ENCODE peak calls at places on chromosomes 3 and 15, in six cellular contexts. One of them, this sample, is unnamed.
A peak's percentile ranks its signal among the peaks of the same experiment; 100 is the strongest.

GRCh38 chr15:62519900-62520299 is 354.8 kb upstream of the C2CD4B start:
- DNase-seq in GM12878: no peak
- DNase-seq in HepG2: no peak
- DNase-seq in K562: no peak
- DNase-seq in GM12891: no peak
- DNase-seq in H1: no peak
- DNase-seq in this sample: no peak

GRCh38 chr3:66115858-66116654 is 77.3 kb upstream of the MAGI1 start:
- DNase-seq in GM12891: no peak
- DNase-seq in K562: no peak
- DNase-seq in GM12878: no peak
- DNase-seq in HepG2: peak; percentile 81
- DNase-seq in H1: no peak
- DNase-seq in this sample: no peak

GRCh38 chr3:13115991-13116390 is 42.8 kb upstream of the IQSEC1 start:
- DNase-seq in GM12891: no peak
- DNase-seq in GM12878: no peak
- DNase-seq in K562: no peak
- DNase-seq in HepG2: no peak
- DNase-seq in H1: no peak
- DNase-seq in this sample: no peak

GRCh38 chr3:112744825-112745566 is 101.7 kb downstream of the CD200R1L start:
- DNase-seq in GM12878: no peak
- DNase-seq in HepG2: no peak
- DNase-seq in K562: no peak
- DNase-seq in H1: no peak
- DNase-seq in GM12891: no peak
- DNase-seq in this sample: no peak

GRCh38 chr3:177358085-177358967 is 161.0 kb upstream of the TBL1XR1 start:
- DNase-seq in K562: peak; percentile 57
- DNase-seq in GM12891: peak; percentile 35
- DNase-seq in H1: peak; percentile 56
- DNase-seq in GM12878: peak; percentile 83
- DNase-seq in HepG2: peak; percentile 97
- DNase-seq in this sample: peak; percentile 37

GRCh38 chr3:43733459-43734384 is 43.0 kb downstream of the ABHD5 start:
- DNase-seq in GM12891: no peak
- DNase-seq in GM12878: no peak
- DNase-seq in H1: no peak
- DNase-seq in K562: peak; percentile 36
- DNase-seq in HepG2: no peak
- DNase-seq in this sample: no peak

GRCh38 chr3:55296035-55296434 is 191.1 kb downstream of the WNT5A start:
- DNase-seq in H1: no peak
- DNase-seq in GM12891: no peak
- DNase-seq in GM12878: no peak
- DNase-seq in K562: no peak
- DNase-seq in HepG2: no peak
- DNase-seq in this sample: no peak

GRCh38 chr15:95446854-95447253 is 883.6 kb upstream of the NR2F2 start:
- DNase-seq in GM12891: no peak
- DNase-seq in H1: no peak
- DNase-seq in HepG2: no peak
- DNase-seq in GM12878: peak; percentile 52
- DNase-seq in K562: no peak
- DNase-seq in this sample: no peak

GRCh38 chr15:80684697-80685096 is 10.4 kb upstream of the ABHD17C start:
- DNase-seq in GM12891: no peak
- DNase-seq in K562: no peak
- DNase-seq in GM12878: no peak
- DNase-seq in HepG2: no peak
- DNase-seq in H1: no peak
- DNase-seq in this sample: no peak

GRCh38 chr15:65612616-65612946 is 1.6 kb upstream of the INTS14 start:
- DNase-seq in H1: no peak
- DNase-seq in GM12878: no peak
- DNase-seq in HepG2: no peak
- DNase-seq in K562: no peak
- DNase-seq in GM12891: no peak
- DNase-seq in this sample: no peak

GRCh38 chr15:101522621-101523559 is 33.4 kb upstream of the PCSK6 start:
- DNase-seq in HepG2: no peak
- DNase-seq in K562: no peak
- DNase-seq in GM12878: no peak
- DNase-seq in H1: peak; percentile 26
- DNase-seq in GM12891: no peak
- DNase-seq in this sample: no peak

GRCh38 chr3:23712656-23713559 is 92.8 kb upstream of the UBE2E1 start:
- DNase-seq in GM12878: no peak
- DNase-seq in HepG2: no peak
- DNase-seq in H1: peak; percentile 68
- DNase-seq in K562: no peak
- DNase-seq in GM12891: no peak
- DNase-seq in this sample: no peak

GRCh38 chr3:190414297-190414696 is 26.3 kb downstream of the CLDN16 start:
- DNase-seq in H1: no peak
- DNase-seq in GM12878: no peak
- DNase-seq in HepG2: no peak
- DNase-seq in GM12891: no peak
- DNase-seq in K562: no peak
- DNase-seq in this sample: no peak

GRCh38 chr3:130242850-130243569 is 102.5 kb upstream of the COL6A5 start:
- DNase-seq in K562: peak; percentile 20
- DNase-seq in GM12891: no peak
- DNase-seq in HepG2: peak; percentile 9
- DNase-seq in GM12878: no peak
- DNase-seq in H1: no peak
- DNase-seq in this sample: no peak

GRCh38 chr15:80989518-80990478 is at the start of gene MESD:
- DNase-seq in HepG2: peak; percentile 88
- DNase-seq in H1: peak; percentile 98
- DNase-seq in GM12878: peak; percentile 70
- DNase-seq in K562: peak; percentile 98
- DNase-seq in GM12891: peak; percentile 92
- DNase-seq in this sample: peak; percentile 95

GRCh38 chr3:30644615-30645014 is 38.2 kb downstream of the TGFBR2 start:
- DNase-seq in GM12891: no peak
- DNase-seq in HepG2: no peak
- DNase-seq in K562: no peak
- DNase-seq in H1: no peak
- DNase-seq in GM12878: no peak
- DNase-seq in this sample: no peak

GRCh38 chr3:14922863-14923262 is 24.5 kb upstream of the NR2C2 start:
- DNase-seq in HepG2: no peak
- DNase-seq in H1: no peak
- DNase-seq in GM12878: no peak
- DNase-seq in GM12891: no peak
- DNase-seq in K562: no peak
- DNase-seq in this sample: no peak

GRCh38 chr3:69338891-69339290 is 47.0 kb downstream of the FRMD4B start:
- DNase-seq in K562: no peak
- DNase-seq in GM12891: no peak
- DNase-seq in GM12878: no peak
- DNase-seq in HepG2: no peak
- DNase-seq in H1: no peak
- DNase-seq in this sample: no peak

GRCh38 chr3:121681792-121682191 is 21.1 kb upstream of the HCLS1 start:
- DNase-seq in HepG2: no peak
- DNase-seq in GM12891: no peak
- DNase-seq in GM12878: no peak
- DNase-seq in H1: no peak
- DNase-seq in K562: no peak
- DNase-seq in this sample: no peak

GRCh38 chr3:60085649-60086048 is 1035.8 kb upstream of the CFAP20DC start:
- DNase-seq in HepG2: no peak
- DNase-seq in K562: no peak
- DNase-seq in H1: no peak
- DNase-seq in GM12878: no peak
- DNase-seq in GM12891: no peak
- DNase-seq in this sample: no peak

GRCh38 chr15:98682992-98683701 is 34.8 kb downstream of the IGF1R start:
- DNase-seq in K562: no peak
- DNase-seq in H1: no peak
- DNase-seq in GM12878: no peak
- DNase-seq in HepG2: no peak
- DNase-seq in GM12891: no peak
- DNase-seq in this sample: no peak

GRCh38 chr15:63502843-63503738 is 1.3 kb upstream of the USP3 start:
- DNase-seq in K562: peak; percentile 71
- DNase-seq in HepG2: peak; percentile 84
- DNase-seq in H1: peak; percentile 79
- DNase-seq in GM12878: peak; percentile 92
- DNase-seq in GM12891: peak; percentile 51
- DNase-seq in this sample: no peak

DNA sequence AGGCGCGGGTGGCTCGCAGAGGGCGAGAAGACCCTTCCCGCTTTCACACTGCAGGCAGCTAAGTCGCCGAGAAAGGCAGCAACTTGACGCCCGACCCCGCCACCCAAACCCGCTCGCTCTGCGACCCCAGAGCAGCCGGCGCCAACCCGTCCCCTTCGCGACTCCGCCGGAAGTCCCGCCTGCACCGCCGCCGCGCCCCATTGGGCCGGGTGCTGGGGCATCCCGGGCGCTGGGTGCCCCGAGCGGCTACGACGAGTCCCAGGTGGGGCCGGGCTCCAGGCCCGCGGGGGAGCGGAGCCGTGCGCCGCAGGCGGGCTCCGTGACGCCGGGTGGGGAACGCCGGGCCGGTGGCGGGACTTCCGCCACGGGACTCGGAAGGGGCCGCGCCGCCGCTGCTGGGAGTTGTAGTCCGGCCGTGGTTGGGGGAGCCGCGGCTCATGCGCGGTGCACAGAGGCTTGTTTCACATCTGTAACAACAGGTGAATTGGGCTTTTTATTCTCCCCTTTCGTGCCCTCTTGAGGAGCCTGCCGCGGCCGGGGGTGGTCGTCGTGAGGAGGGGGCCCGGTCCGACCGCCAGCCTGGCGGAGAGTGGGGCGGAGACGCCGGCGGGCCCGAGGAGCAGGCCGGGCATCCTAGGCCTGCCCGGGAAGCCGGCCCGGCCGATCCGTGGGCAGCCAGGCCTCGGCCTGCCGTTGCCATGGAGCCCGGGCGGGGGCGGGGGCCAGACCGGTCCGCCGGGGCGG is at the start of gene DHX30:
- DNase-seq in K562: peak; percentile 98
- DNase-seq in H1: peak; percentile 91
- DNase-seq in GM12891: peak; percentile 92
- DNase-seq in GM12878: no peak
- DNase-seq in HepG2: peak; percentile 68
- DNase-seq in this sample: peak; percentile 92
- TF ChIP-seq POLR2A in K562: peak; percentile 75
- TF ChIP-seq POLR2A in H1: peak; percentile 35
- TF ChIP-seq POLR2A in GM12891: no peak
- TF ChIP-seq POLR2A in GM12878: peak; percentile 78
- TF ChIP-seq POLR2A in HepG2: peak; percentile 64
- TF ChIP-seq POLR2A in this sample: peak; percentile 59

DNA sequence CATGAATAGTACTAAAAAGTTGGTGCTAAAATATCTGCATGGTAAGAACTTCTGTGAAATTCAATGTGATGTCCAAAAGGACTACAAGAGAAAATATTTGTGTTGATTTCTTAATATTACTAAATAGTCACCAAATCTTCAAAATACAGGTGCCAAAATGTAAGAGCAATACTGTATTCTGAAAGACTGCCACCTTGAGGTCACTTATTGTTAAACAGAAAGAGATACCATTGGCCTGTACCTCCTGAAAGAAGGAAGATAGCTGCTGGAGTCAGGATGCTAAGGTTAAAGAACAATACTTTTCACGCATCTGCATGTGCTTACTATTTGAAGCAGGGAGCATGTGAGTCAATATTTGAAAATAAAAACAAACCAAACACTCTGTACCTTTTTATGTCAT is 72.0 kb upstream of the LSAMP start:
- DNase-seq in GM12878: no peak
- DNase-seq in H1: no peak
- DNase-seq in K562: no peak
- DNase-seq in HepG2: no peak
- DNase-seq in GM12891: no peak
- DNase-seq in this sample: no peak
- TF ChIP-seq TAF1 in GM12878: no peak
- TF ChIP-seq TAF1 in H1: no peak
- TF ChIP-seq TAF1 in K562: no peak
- TF ChIP-seq TAF1 in HepG2: no peak
- TF ChIP-seq TAF1 in GM12891: no peak
- TF ChIP-seq TAF1 in this sample: no peak

DNA sequence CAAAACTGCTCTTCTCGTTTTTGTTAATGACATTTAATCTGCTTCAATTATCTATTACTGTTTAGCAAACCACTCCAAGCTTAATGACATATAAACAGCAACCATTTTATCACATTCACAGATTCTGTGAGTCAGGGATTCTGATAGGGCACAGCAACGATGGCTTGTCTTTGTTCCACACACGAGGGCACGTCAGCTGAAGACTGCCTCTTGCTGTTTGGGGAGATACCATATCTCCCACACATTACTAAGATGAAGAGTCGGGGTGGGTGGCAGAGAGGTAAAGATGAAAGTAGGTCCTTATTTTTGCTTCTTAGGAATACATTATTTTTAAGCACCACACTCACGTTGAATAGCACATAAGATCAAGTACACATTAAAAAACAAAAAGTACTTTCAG is 19.3 kb downstream of the CPOX start:
- DNase-seq in HepG2: no peak
- DNase-seq in K562: peak; percentile 16
- DNase-seq in GM12891: no peak
- DNase-seq in H1: no peak
- DNase-seq in GM12878: no peak
- DNase-seq in this sample: no peak
- TF ChIP-seq POLR2A in HepG2: no peak
- TF ChIP-seq POLR2A in K562: no peak
- TF ChIP-seq POLR2A in GM12891: no peak
- TF ChIP-seq POLR2A in H1: no peak
- TF ChIP-seq POLR2A in GM12878: no peak
- TF ChIP-seq POLR2A in this sample: no peak

DNA sequence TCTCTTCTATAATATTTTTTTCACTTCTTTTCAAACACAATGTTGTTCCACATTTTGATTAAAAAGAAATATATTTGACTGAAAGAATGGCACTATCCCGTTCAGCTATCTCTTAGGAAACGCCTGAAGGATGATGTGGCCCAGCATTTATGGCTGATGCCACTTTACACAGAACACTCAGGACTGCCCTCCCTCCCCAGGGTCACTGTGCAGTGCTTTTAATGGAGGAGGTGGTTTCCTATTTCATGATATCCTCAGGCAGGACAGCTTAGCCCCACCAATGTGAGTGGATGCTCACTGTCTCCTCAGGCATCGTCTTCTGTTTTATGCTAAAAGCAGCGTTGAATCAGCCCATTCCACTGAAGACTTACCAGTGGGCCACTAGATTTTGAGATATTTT is 135.9 kb downstream of the KCNAB1 start:
- DNase-seq in GM12878: no peak
- DNase-seq in HepG2: no peak
- DNase-seq in GM12891: no peak
- DNase-seq in H1: no peak
- DNase-seq in K562: no peak
- DNase-seq in this sample: no peak
- TF ChIP-seq TAF1 in GM12878: no peak
- TF ChIP-seq TAF1 in HepG2: no peak
- TF ChIP-seq TAF1 in GM12891: no peak
- TF ChIP-seq TAF1 in H1: no peak
- TF ChIP-seq TAF1 in K562: no peak
- TF ChIP-seq TAF1 in this sample: no peak